ENCODE peak calls at places on chromosomes 4 and X, in ten cellular contexts. One of them, this sample, is unnamed.

GRCh38 chr4:56049428-56050212 is 100.9 kb downstream of the CEP135 start:
- DNase-seq in GM23338: peak
- DNase-seq in vagina: no peak
- DNase-seq in suprapubic skin: no peak
- DNase-seq in endothelial cell of umbilical vein: peak
- DNase-seq in H1: peak
- DNase-seq in HepG2: no peak
- DNase-seq in spleen: peak
- DNase-seq in upper lobe of left lung: peak
- DNase-seq in transverse colon: peak
- DNase-seq in this sample: no peak

GRCh38 chr4:37780444-37781133 is 45.9 kb upstream of the PGM2 start:
- DNase-seq in GM23338: peak
- DNase-seq in vagina: no peak
- DNase-seq in suprapubic skin: no peak
- DNase-seq in endothelial cell of umbilical vein: no peak
- DNase-seq in H1: no peak
- DNase-seq in HepG2: peak
- DNase-seq in spleen: no peak
- DNase-seq in upper lobe of left lung: no peak
- DNase-seq in transverse colon: peak
- DNase-seq in this sample: no peak

GRCh38 chrX:28549839-28550238 is 37.4 kb upstream of the IL1RAPL1 start:
- DNase-seq in GM23338: peak
- DNase-seq in vagina: no peak
- DNase-seq in suprapubic skin: no peak
- DNase-seq in endothelial cell of umbilical vein: no peak
- DNase-seq in H1: no peak
- DNase-seq in HepG2: no peak
- DNase-seq in spleen: no peak
- DNase-seq in upper lobe of left lung: no peak
- DNase-seq in transverse colon: no peak
- DNase-seq in this sample: no peak

GRCh38 chrX:72395252-72395651 is 89.5 kb upstream of the CITED1 start:
- DNase-seq in GM23338: no peak
- DNase-seq in vagina: no peak
- DNase-seq in suprapubic skin: no peak
- DNase-seq in endothelial cell of umbilical vein: no peak
- DNase-seq in H1: no peak
- DNase-seq in HepG2: no peak
- DNase-seq in spleen: no peak
- DNase-seq in upper lobe of left lung: no peak
- DNase-seq in transverse colon: no peak
- DNase-seq in this sample: no peak

GRCh38 chr4:177272007-177272406 is 37.7 kb upstream of the NEIL3 start:
- DNase-seq in GM23338: no peak
- DNase-seq in vagina: no peak
- DNase-seq in suprapubic skin: no peak
- DNase-seq in endothelial cell of umbilical vein: no peak
- DNase-seq in H1: no peak
- DNase-seq in HepG2: no peak
- DNase-seq in spleen: no peak
- DNase-seq in upper lobe of left lung: no peak
- DNase-seq in transverse colon: no peak
- DNase-seq in this sample: no peak

GRCh38 chrX:45623266-45623665 is 422.6 kb upstream of the DIPK2B start:
- DNase-seq in GM23338: no peak
- DNase-seq in vagina: no peak
- DNase-seq in suprapubic skin: no peak
- DNase-seq in endothelial cell of umbilical vein: peak
- DNase-seq in H1: no peak
- DNase-seq in HepG2: no peak
- DNase-seq in spleen: no peak
- DNase-seq in upper lobe of left lung: no peak
- DNase-seq in transverse colon: no peak
- DNase-seq in this sample: no peak

GRCh38 chr4:186516287-186516686 is 39.1 kb downstream of the MTNR1A start:
- DNase-seq in GM23338: no peak
- DNase-seq in vagina: no peak
- DNase-seq in suprapubic skin: no peak
- DNase-seq in endothelial cell of umbilical vein: no peak
- DNase-seq in H1: no peak
- DNase-seq in HepG2: no peak
- DNase-seq in spleen: no peak
- DNase-seq in upper lobe of left lung: no peak
- DNase-seq in transverse colon: no peak
- DNase-seq in this sample: no peak

GRCh38 chrX:29841750-29842149 is 373.6 kb upstream of the MAGEB2 start:
- DNase-seq in GM23338: no peak
- DNase-seq in vagina: no peak
- DNase-seq in suprapubic skin: no peak
- DNase-seq in endothelial cell of umbilical vein: peak
- DNase-seq in H1: no peak
- DNase-seq in HepG2: no peak
- DNase-seq in spleen: no peak
- DNase-seq in upper lobe of left lung: no peak
- DNase-seq in transverse colon: no peak
- DNase-seq in this sample: no peak

GRCh38 chr4:39446842-39447573 is 11.7 kb downstream of the RPL9 start:
- DNase-seq in GM23338: peak
- DNase-seq in vagina: no peak
- DNase-seq in suprapubic skin: peak
- DNase-seq in endothelial cell of umbilical vein: peak
- DNase-seq in H1: peak
- DNase-seq in HepG2: no peak
- DNase-seq in spleen: peak
- DNase-seq in upper lobe of left lung: peak
- DNase-seq in transverse colon: peak
- DNase-seq in this sample: peak

GRCh38 chr4:7187691-7188090 is 4.6 kb upstream of the SORCS2 start:
- DNase-seq in GM23338: no peak
- DNase-seq in vagina: peak
- DNase-seq in suprapubic skin: peak
- DNase-seq in endothelial cell of umbilical vein: no peak
- DNase-seq in H1: no peak
- DNase-seq in HepG2: no peak
- DNase-seq in spleen: no peak
- DNase-seq in upper lobe of left lung: no peak
- DNase-seq in transverse colon: no peak
- DNase-seq in this sample: peak

GRCh38 chr4:93834371-93835066 is 6.0 kb downstream of the ATOH1 start:
- DNase-seq in GM23338: peak
- DNase-seq in vagina: no peak
- DNase-seq in suprapubic skin: no peak
- DNase-seq in endothelial cell of umbilical vein: no peak
- DNase-seq in H1: peak
- DNase-seq in HepG2: no peak
- DNase-seq in spleen: no peak
- DNase-seq in upper lobe of left lung: peak
- DNase-seq in transverse colon: no peak
- DNase-seq in this sample: no peak

GRCh38 chr4:82461710-82462109 is 31.3 kb downstream of the ENOPH1 start:
- DNase-seq in GM23338: no peak
- DNase-seq in vagina: no peak
- DNase-seq in suprapubic skin: no peak
- DNase-seq in endothelial cell of umbilical vein: no peak
- DNase-seq in H1: no peak
- DNase-seq in HepG2: no peak
- DNase-seq in spleen: no peak
- DNase-seq in upper lobe of left lung: no peak
- DNase-seq in transverse colon: no peak
- DNase-seq in this sample: no peak

GRCh38 chrX:9767375-9767774 is 1.7 kb upstream of the GPR143 start:
- DNase-seq in GM23338: no peak
- DNase-seq in vagina: no peak
- DNase-seq in suprapubic skin: no peak
- DNase-seq in endothelial cell of umbilical vein: peak
- DNase-seq in H1: no peak
- DNase-seq in HepG2: peak
- DNase-seq in spleen: no peak
- DNase-seq in upper lobe of left lung: no peak
- DNase-seq in transverse colon: no peak
- DNase-seq in this sample: no peak

GRCh38 chrX:36898301-36898700 is 109.9 kb upstream of the FAM47C start:
- DNase-seq in GM23338: peak
- DNase-seq in vagina: no peak
- DNase-seq in suprapubic skin: no peak
- DNase-seq in endothelial cell of umbilical vein: peak
- DNase-seq in H1: no peak
- DNase-seq in HepG2: peak
- DNase-seq in spleen: no peak
- DNase-seq in upper lobe of left lung: no peak
- DNase-seq in transverse colon: no peak
- DNase-seq in this sample: no peak

GRCh38 chr4:62816566-62816965 is 1592.7 kb downstream of the TECRL start:
- DNase-seq in GM23338: peak
- DNase-seq in vagina: no peak
- DNase-seq in suprapubic skin: no peak
- DNase-seq in endothelial cell of umbilical vein: no peak
- DNase-seq in H1: no peak
- DNase-seq in HepG2: no peak
- DNase-seq in spleen: no peak
- DNase-seq in upper lobe of left lung: peak
- DNase-seq in transverse colon: no peak
- DNase-seq in this sample: no peak

GRCh38 chr4:182297659-182298058 is 54.5 kb downstream of the TENM3 start:
- DNase-seq in GM23338: no peak
- DNase-seq in vagina: no peak
- DNase-seq in suprapubic skin: no peak
- DNase-seq in endothelial cell of umbilical vein: no peak
- DNase-seq in H1: no peak
- DNase-seq in HepG2: no peak
- DNase-seq in spleen: no peak
- DNase-seq in upper lobe of left lung: no peak
- DNase-seq in transverse colon: no peak
- DNase-seq in this sample: no peak

DNA sequence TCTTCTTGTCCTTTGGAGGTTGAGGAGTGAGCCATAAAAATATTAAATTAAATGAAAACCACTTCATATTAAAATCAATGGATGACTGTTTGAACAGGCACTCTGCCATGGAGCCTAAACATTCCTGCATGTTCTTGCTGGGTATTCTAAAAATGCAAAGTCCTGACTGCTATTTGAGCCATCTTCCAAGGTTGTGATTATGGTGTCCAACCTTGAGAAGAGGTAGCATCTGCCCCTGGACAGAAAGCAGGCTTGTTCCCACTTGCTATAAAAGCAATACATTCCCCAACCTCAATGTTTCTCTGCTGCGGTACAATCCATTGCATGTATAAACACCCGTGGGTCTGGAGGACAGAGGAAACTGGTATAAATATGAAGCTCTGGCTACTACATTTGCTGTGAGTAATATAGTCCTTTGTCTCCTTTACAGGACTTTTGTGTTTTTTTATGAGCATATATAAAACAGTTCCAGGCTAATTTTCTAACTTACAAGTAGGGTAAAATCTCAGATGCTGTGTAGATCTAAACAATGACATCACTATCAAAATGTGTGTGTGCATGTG is 70.8 kb upstream of the FAT4 start:
- DNase-seq in GM23338: peak
- DNase-seq in vagina: no peak
- DNase-seq in suprapubic skin: no peak
- DNase-seq in endothelial cell of umbilical vein: peak
- DNase-seq in H1: no peak
- DNase-seq in HepG2: no peak
- DNase-seq in spleen: no peak
- DNase-seq in upper lobe of left lung: no peak
- DNase-seq in transverse colon: no peak
- DNase-seq in this sample: no peak
- H3K4me3 ChIP-seq in GM23338: no peak
- H3K4me3 ChIP-seq in vagina: no peak
- H3K4me3 ChIP-seq in suprapubic skin: no peak
- H3K4me3 ChIP-seq in endothelial cell of umbilical vein: no peak
- H3K4me3 ChIP-seq in H1: no peak
- H3K4me3 ChIP-seq in HepG2: no peak
- H3K4me3 ChIP-seq in spleen: no peak
- H3K4me3 ChIP-seq in upper lobe of left lung: no peak
- H3K4me3 ChIP-seq in transverse colon: no peak
- H3K4me3 ChIP-seq in this sample: no peak

DNA sequence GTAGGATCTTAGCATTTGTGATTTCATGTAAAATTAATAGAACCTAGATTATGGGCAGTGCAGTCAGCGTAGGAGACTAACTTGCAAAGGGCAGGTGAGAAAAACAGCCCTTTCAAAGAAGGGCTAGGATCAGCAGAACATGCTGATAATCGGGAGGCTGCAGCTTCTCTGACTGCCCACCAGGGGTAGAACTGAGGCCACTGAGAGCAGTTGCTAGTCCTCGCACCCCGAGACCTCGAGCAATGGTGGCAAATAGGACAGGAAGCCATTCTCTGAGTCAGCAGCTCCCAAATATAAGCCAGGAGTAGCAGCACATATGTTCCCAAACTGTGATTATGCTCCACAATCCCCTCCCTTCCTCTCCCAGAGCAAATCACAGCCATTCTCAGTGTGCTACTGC is 186.4 kb downstream of the MSL3 start:
- DNase-seq in GM23338: peak
- DNase-seq in vagina: no peak
- DNase-seq in suprapubic skin: no peak
- DNase-seq in endothelial cell of umbilical vein: peak
- DNase-seq in H1: peak
- DNase-seq in HepG2: no peak
- DNase-seq in spleen: no peak
- DNase-seq in upper lobe of left lung: no peak
- DNase-seq in transverse colon: no peak
- DNase-seq in this sample: no peak
- TF ChIP-seq CTCF in GM23338: peak
- TF ChIP-seq CTCF in vagina: no peak
- TF ChIP-seq CTCF in suprapubic skin: no peak
- TF ChIP-seq CTCF in endothelial cell of umbilical vein: peak
- TF ChIP-seq CTCF in H1: peak
- TF ChIP-seq CTCF in HepG2: peak
- TF ChIP-seq CTCF in spleen: no peak
- TF ChIP-seq CTCF in upper lobe of left lung: peak
- TF ChIP-seq CTCF in transverse colon: no peak
- TF ChIP-seq CTCF in this sample: no peak

GRCh38 chr4:76803522-76803921 is 94.4 kb downstream of the SOWAHB start:
- DNase-seq in GM23338: no peak
- DNase-seq in vagina: no peak
- DNase-seq in suprapubic skin: no peak
- DNase-seq in endothelial cell of umbilical vein: peak
- DNase-seq in H1: no peak
- DNase-seq in HepG2: no peak
- DNase-seq in spleen: no peak
- DNase-seq in upper lobe of left lung: no peak
- DNase-seq in transverse colon: no peak
- DNase-seq in this sample: no peak
- TF ChIP-seq POLR2AphosphoS5 in GM23338: no peak
- TF ChIP-seq POLR2AphosphoS5 in vagina: no peak
- TF ChIP-seq POLR2AphosphoS5 in suprapubic skin: no peak
- TF ChIP-seq POLR2AphosphoS5 in endothelial cell of umbilical vein: peak
- TF ChIP-seq POLR2AphosphoS5 in H1: no peak
- TF ChIP-seq POLR2AphosphoS5 in HepG2: no peak
- TF ChIP-seq POLR2AphosphoS5 in spleen: no peak
- TF ChIP-seq POLR2AphosphoS5 in upper lobe of left lung: no peak
- TF ChIP-seq POLR2AphosphoS5 in transverse colon: no peak
- TF ChIP-seq POLR2AphosphoS5 in this sample: no peak

GRCh38 chrX:43881410-43882293 is 598 bp downstream of the MAOB start:
- DNase-seq in GM23338: no peak
- DNase-seq in vagina: no peak
- DNase-seq in suprapubic skin: no peak
- DNase-seq in endothelial cell of umbilical vein: no peak
- DNase-seq in H1: no peak
- DNase-seq in HepG2: peak
- DNase-seq in spleen: no peak
- DNase-seq in upper lobe of left lung: no peak
- DNase-seq in transverse colon: peak
- DNase-seq in this sample: no peak
- H3K4me3 ChIP-seq in GM23338: peak
- H3K4me3 ChIP-seq in vagina: peak
- H3K4me3 ChIP-seq in suprapubic skin: peak
- H3K4me3 ChIP-seq in endothelial cell of umbilical vein: no peak
- H3K4me3 ChIP-seq in H1: peak
- H3K4me3 ChIP-seq in HepG2: peak
- H3K4me3 ChIP-seq in spleen: no peak
- H3K4me3 ChIP-seq in upper lobe of left lung: peak
- H3K4me3 ChIP-seq in transverse colon: peak
- H3K4me3 ChIP-seq in this sample: peak

This sample was measured in breast epithelium.